ENCODE peak calls at places on chromosomes 11 and 22, in nine cellular contexts. F is tibial nerve, D is colonic mucosa, V is mucosa of descending colon, B is cardiac fibroblast, Y is HFFc6, S is B cell, A is pancreas, I is HFF-Myc. P is an unnamed sample.

GRCh38 chr11:113977701-113978100 is 2.8 kb downstream of the HTR3A start:
- DNase-seq in I (no peak), A (no peak), B (no peak), Y (no peak), V (no peak), D (no peak), F (no peak), S (peak; percentile 86), P (no peak)

GRCh38 chr11:117823294-117823940 is 1.1 kb downstream of the FXYD2 start:
- DNase-seq in V (no peak), B (no peak), S (no peak), I (no peak), D (no peak), A (peak; percentile 61), F (no peak), Y (no peak), P (no peak)

GRCh38 chr11:75656044-75656726 is 12.7 kb downstream of the MAP6 start:
- DNase-seq in I (no peak), V (no peak), S (no peak), A (no peak), F (no peak), D (no peak), B (no peak), Y (peak; percentile 18), P (peak; percentile 9)

GRCh38 chr11:6926208-6927029 is at the start of gene ZNF215:
- DNase-seq in V (peak; percentile 89), D (peak; percentile 91), A (peak; percentile 79), Y (peak; percentile 78), S (peak; percentile 48), B (peak; percentile 89), F (peak; percentile 25), I (peak; percentile 83), P (peak; percentile 82)

GRCh38 chr11:16613401-16614381 is 124.8 kb upstream of the C11orf58 start:
- DNase-seq in S (peak; percentile 64), F (peak; percentile 88), I (peak; percentile 36), V (peak; percentile 91), A (peak; percentile 90), B (peak; percentile 87), D (peak; percentile 83), Y (peak; percentile 72), P (peak; percentile 61)

GRCh38 chr11:113023228-113023627 is 62.0 kb downstream of the NCAM1 start:
- DNase-seq in B (peak; percentile 25), Y (no peak), F (no peak), V (no peak), S (no peak), I (no peak), A (no peak), D (no peak), P (peak; percentile 57)

GRCh38 chr11:67436459-67437081 is 912 bp downstream of the PTPRCAP start:
- DNase-seq in I (no peak), F (no peak), S (peak; percentile 66), D (no peak), B (peak; percentile 14), V (peak; percentile 55), Y (no peak), A (peak; percentile 48), P (no peak)

GRCh38 chr22:20305894-20306645 is 13.8 kb downstream of the DGCR6L start:
- DNase-seq in D (no peak), Y (no peak), B (no peak), A (peak; percentile 27), S (no peak), F (no peak), V (no peak), I (no peak), P (no peak)

GRCh38 chr11:27241316-27242122 is 121.5 kb downstream of the CCDC34 start:
- DNase-seq in F (no peak), S (no peak), V (no peak), I (no peak), D (no peak), A (no peak), B (peak; percentile 46), Y (peak; percentile 80), P (peak; percentile 97)

GRCh38 chr22:17705565-17706450 is 67.3 kb downstream of the BCL2L13 start:
- DNase-seq in S (no peak), A (no peak), B (no peak), I (no peak), F (no peak), Y (no peak), D (no peak), V (no peak), P (no peak)

GRCh38 chr22:43225609-43226008 is 38.7 kb upstream of the TTLL12 start:
- DNase-seq in Y (no peak), D (no peak), I (no peak), B (no peak), V (no peak), S (no peak), A (no peak), F (no peak), P (no peak)

DNA sequence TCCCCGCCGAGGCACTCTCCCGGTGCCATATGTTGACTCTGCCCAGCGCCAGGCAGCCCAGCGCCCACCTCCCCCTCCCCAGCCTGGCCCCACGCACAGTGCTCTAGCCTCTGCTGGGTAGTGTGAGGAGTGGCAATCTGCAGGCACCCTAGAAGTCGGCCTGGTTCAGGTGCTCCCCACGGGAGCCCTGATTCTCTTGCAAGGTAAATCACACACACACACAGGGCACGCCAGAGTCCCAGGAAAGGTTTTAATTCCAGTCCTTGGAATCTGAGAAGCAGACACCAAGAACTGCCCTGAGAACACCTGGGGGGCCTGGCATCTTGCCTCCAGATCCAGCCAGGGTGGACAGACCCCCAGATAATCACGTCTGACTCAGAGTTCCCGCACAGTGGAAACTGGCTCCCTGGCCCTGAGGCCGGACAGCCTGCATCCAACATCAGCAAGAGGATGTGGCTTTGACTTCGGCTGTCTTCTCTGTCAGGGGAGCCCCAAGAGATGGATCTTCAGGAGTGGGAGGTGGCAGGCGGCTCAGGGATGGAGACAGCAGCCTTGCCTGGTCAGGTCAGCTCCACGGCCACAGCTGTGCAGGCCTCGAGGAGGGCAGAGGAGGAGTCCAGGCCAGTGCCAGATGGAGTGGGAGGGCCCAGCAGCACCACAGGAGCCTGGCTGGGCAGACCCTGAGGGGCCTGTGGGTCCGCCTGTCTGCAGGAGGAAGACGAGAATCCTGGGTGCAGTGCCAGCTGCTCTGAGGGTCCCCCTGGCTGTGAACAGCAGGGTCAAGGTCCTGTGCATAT is 1.1 kb upstream of the RIN1 start:
- DNase-seq in V (no peak), I (no peak), S (peak; percentile 8), D (no peak), Y (peak; percentile 44), B (no peak), F (no peak), A (no peak), P (peak; percentile 53)
- TF ChIP-seq CTCF in V (no peak), I (no peak), S (no peak), D (no peak), Y (peak; percentile 28), B (no peak), F (no peak), A (no peak), P (no peak)

GRCh38 chr11:8382436-8383053 is 118.9 kb upstream of the LMO1 start:
- DNase-seq in V (no peak), D (no peak), B (peak; percentile 13), F (no peak), Y (peak; percentile 35), I (no peak), S (no peak), A (peak; percentile 16), P (peak; percentile 64)

GRCh38 chr11:8383227-8383626 is 119.5 kb upstream of the LMO1 start:
- DNase-seq in S (no peak), V (no peak), F (no peak), A (no peak), B (no peak), Y (no peak), I (no peak), D (no peak), P (no peak)

GRCh38 chr11:8383627-8384026 is 119.9 kb upstream of the LMO1 start:
- DNase-seq in D (no peak), S (no peak), B (no peak), Y (no peak), F (no peak), A (no peak), V (no peak), I (no peak), P (no peak)

GRCh38 chr11:8386134-8386864 is 122.6 kb upstream of the LMO1 start:
- DNase-seq in S (no peak), V (no peak), D (no peak), A (no peak), F (no peak), I (no peak), Y (no peak), B (no peak), P (no peak)

DNA sequence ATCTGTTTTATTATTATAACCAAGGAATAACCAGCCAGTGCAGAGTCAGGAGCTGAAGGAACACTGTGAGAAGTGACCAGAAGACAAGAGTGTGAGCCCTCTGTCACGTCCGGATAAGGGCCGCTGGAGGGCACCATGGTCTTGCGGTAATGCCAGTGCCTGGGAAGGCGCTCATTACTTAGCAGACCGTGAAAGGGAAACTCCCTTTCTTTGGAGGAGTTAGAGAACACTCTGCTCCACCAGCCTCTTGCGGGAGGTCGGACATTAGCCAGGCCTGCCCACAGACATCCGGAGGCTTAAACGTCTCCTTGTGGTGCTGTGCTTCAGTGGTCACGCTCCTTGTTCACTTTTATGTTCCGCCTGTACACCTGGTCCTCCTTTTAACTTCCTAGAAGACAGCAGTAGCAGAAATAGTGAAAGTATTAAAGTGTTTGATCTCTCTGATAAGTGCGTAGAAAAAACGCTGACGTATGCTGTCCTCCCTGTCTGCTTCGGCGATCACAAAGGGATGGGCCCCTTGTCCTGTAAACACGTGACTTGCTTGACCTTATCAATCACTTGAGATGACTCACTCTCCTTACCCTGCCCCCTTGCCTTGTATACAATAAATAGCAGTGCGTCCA is 120.6 kb upstream of the LMO1 start:
- DNase-seq in D (no peak), F (no peak), S (peak; percentile 43), I (no peak), Y (no peak), A (no peak), B (peak; percentile 47), V (peak; percentile 42), P (peak; percentile 17)
- TF ChIP-seq CTCF in D (no peak), F (no peak), S (no peak), I (no peak), Y (no peak), A (no peak), B (no peak), V (no peak), P (no peak)

DNA sequence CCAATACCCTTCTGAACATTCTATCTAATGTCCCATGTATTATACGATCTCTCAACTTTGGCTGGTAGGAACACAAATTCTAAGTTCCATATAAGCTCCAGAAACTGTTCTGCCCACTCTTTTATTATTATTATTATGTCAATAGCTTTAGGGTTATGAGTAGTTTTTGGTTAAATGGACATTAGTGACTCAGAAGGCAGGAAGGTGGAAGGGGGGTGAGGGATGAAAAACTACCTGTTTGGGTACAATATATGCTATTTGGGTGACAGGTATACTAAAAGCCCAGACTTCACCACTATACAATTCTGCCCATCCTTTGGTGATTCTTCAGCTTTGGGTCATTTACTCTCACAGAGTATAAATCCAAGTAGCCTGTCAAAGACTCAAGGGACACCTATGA is 22.5 kb upstream of the TRIM29 start:
- DNase-seq in D (no peak), Y (no peak), F (no peak), I (no peak), S (no peak), V (no peak), A (no peak), B (no peak), P (no peak)
- TF ChIP-seq CTCF in D (no peak), Y (no peak), F (no peak), I (no peak), S (no peak), V (no peak), A (no peak), B (no peak), P (no peak)

DNA sequence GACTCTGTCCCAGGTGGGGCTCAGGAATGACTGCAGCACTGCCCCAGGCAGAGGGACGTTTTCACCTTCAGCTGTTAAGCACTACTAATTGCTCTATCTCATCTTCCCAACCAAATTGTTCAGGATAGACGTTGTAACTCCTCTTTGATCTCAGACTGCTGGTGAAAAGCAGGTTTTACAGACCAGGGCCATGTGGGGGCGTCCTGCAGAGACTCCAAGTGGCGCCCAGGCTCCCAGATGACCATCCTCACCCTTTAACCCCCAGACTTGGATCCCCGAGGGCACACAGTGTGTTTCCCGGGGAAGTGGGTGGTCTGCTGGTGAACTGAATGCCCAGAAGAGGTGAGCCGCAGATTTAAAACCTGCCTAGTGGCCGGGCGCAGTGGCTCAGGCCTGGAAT is 23.9 kb downstream of the FADD start:
- DNase-seq in A (no peak), V (no peak), B (no peak), D (no peak), I (no peak), F (no peak), Y (no peak), S (no peak), P (no peak)
- TF ChIP-seq CTCF in A (no peak), V (no peak), B (peak; percentile 38), D (peak; percentile 20), I (peak; percentile 42), F (no peak), Y (peak; percentile 57), S (no peak), P (peak; percentile 11)